ENCODE peak calls at places on chromosome 20, in four cellular contexts. Z is HepG2, U is H1, Q is K562. Y is an unnamed sample.

GRCh38 chr20:55701467-55701866 is 303.9 kb downstream of the CBLN4 start:
- DNase-seq in Z (no peak), U (no peak), Q (no peak), Y (no peak)

GRCh38 chr20:46833360-46833759 is 61.3 kb upstream of the EYA2 start:
- DNase-seq in Z (no peak), U (no peak), Q (no peak), Y (no peak)

GRCh38 chr20:52601295-52601971 is 370.7 kb upstream of the TSHZ2 start:
- DNase-seq in Z (no peak), U (no peak), Q (no peak), Y (no peak)

GRCh38 chr20:49851234-49851755 is 38.7 kb downstream of the SLC9A8 start:
- DNase-seq in Z (no peak), U (no peak), Q (no peak), Y (no peak)

GRCh38 chr20:561437-562231 is 18.0 kb upstream of the CSNK2A1 start:
- DNase-seq in Z (peak; percentile 86), U (no peak), Q (peak; percentile 48), Y (peak; percentile 80)

GRCh38 chr20:53329781-53330180 is 263.9 kb downstream of the ZNF217 start:
- DNase-seq in Z (no peak), U (no peak), Q (no peak), Y (no peak)

GRCh38 chr20:10093087-10093591 is 58.4 kb downstream of the ANKEF1 start:
- DNase-seq in Z (no peak), U (no peak), Q (no peak), Y (peak; percentile 71)

GRCh38 chr20:43096471-43096870 is 93.2 kb downstream of the PTPRT start:
- DNase-seq in Z (no peak), U (no peak), Q (no peak), Y (no peak)

GRCh38 chr20:34708621-34709043 is 4.5 kb downstream of the TP53INP2 start:
- DNase-seq in Z (no peak), U (no peak), Q (peak; percentile 39), Y (peak; percentile 67)

GRCh38 chr20:5182615-5183254 is 55.9 kb downstream of the CDS2 start:
- DNase-seq in Z (no peak), U (no peak), Q (no peak), Y (no peak)

GRCh38 chr20:50786703-50787102 is 8.2 kb upstream of the BCAS4 start:
- DNase-seq in Z (no peak), U (no peak), Q (no peak), Y (no peak)

GRCh38 chr20:5674176-5674660 is 76.0 kb upstream of the SHLD1 start:
- DNase-seq in Z (peak; percentile 82), U (no peak), Q (no peak), Y (no peak)

GRCh38 chr20:61627791-61628415 is 375.8 kb downstream of the CDH4 start:
- DNase-seq in Z (no peak), U (no peak), Q (no peak), Y (no peak)

GRCh38 chr20:61629361-61630239 is 377.5 kb downstream of the CDH4 start:
- DNase-seq in Z (no peak), U (no peak), Q (no peak), Y (no peak)

GRCh38 chr20:61628480-61628879 is 376.4 kb downstream of the CDH4 start:
- DNase-seq in Z (no peak), U (no peak), Q (no peak), Y (no peak)

GRCh38 chr20:61630240-61630650 is 378.2 kb downstream of the CDH4 start:
- DNase-seq in Z (no peak), U (no peak), Q (no peak), Y (no peak)

GRCh38 chr20:61628901-61629300 is 376.8 kb downstream of the CDH4 start:
- DNase-seq in Z (no peak), U (no peak), Q (no peak), Y (no peak)
- TF ChIP-seq RAD21 in Z (no peak), U (no peak), Q (no peak), Y (no peak)

GRCh38 chr20:39290575-39290974 is 328.4 kb downstream of the DHX35 start:
- DNase-seq in Z (no peak), U (no peak), Q (no peak), Y (no peak)

GRCh38 chr20:39292193-39292736 is 330.1 kb downstream of the DHX35 start:
- DNase-seq in Z (no peak), U (no peak), Q (no peak), Y (no peak)

GRCh38 chr20:39289316-39289715 is 327.2 kb downstream of the DHX35 start:
- DNase-seq in Z (no peak), U (no peak), Q (no peak), Y (peak; percentile 7)

GRCh38 chr20:39289831-39290230 is 327.7 kb downstream of the DHX35 start:
- DNase-seq in Z (no peak), U (no peak), Q (no peak), Y (no peak)

GRCh38 chr20:39291301-39291700 is 329.2 kb downstream of the DHX35 start:
- DNase-seq in Z (no peak), U (no peak), Q (no peak), Y (no peak)
- TF ChIP-seq PHF8 in Z (no peak), U (no peak), Q (no peak), Y (no peak)

GRCh38 chr20:7152071-7152470 is 384.6 kb downstream of the BMP2 start:
- DNase-seq in Z (no peak), U (no peak), Q (no peak), Y (no peak)

GRCh38 chr20:7155794-7156193 is 388.3 kb downstream of the BMP2 start:
- DNase-seq in Z (no peak), U (no peak), Q (no peak), Y (no peak)

GRCh38 chr20:7159903-7160302 is 392.4 kb downstream of the BMP2 start:
- DNase-seq in Z (no peak), U (no peak), Q (no peak), Y (no peak)

GRCh38 chr20:7151666-7152065 is 384.2 kb downstream of the BMP2 start:
- DNase-seq in Z (no peak), U (no peak), Q (no peak), Y (peak; percentile 3)

DNA sequence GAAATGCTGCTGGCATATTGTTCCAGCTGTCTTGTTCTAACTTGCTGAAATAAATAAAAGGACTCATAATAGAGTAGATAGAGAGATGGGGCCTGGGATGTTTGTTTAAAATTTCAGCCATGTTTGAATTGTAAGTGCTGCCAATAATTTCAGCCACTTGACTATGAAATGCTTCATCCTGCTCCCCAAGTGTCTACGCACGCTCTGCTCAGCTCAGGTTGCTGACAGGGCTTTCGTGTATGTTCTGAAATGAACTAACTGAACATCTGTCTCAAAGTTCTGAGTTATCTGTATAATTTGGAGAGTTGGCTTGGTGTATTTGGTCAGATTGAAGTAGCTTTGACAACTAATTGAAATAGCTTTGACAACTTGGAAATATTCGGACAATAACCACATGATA is 387.8 kb downstream of the BMP2 start:
- DNase-seq in Z (no peak), U (no peak), Q (no peak), Y (no peak)
- TF ChIP-seq RAD21 in Z (no peak), U (no peak), Q (no peak), Y (no peak)

GRCh38 chr20:57753332-57754164 is 43.7 kb upstream of the PMEPA1 start:
- DNase-seq in Z (no peak), U (no peak), Q (no peak), Y (no peak)
- TF ChIP-seq PHF8 in Z (no peak), U (no peak), Q (no peak), Y (no peak)

Y was measured in A549.